ENCODE peak calls at places on chromosomes 12 and 14, in seven cellular contexts. X is pancreas, W is IMR-90, R is ovary, M is Peyer's patch, K is lower leg skin, Z is neural crest cell. O is an unnamed sample.

GRCh38 chr14:22976620-22977433 is 5.5 kb downstream of the AJUBA start:
- DNase-seq in X (no peak), W (peak), R (no peak), M (no peak), K (no peak), Z (no peak), O (no peak)

GRCh38 chr12:11959117-11959823 is 111.5 kb upstream of the BCL2L14 start:
- DNase-seq in X (no peak), W (peak), R (no peak), M (no peak), K (no peak), Z (no peak), O (no peak)

GRCh38 chr12:98464155-98464554 is 51.2 kb upstream of the TMPO start:
- DNase-seq in X (no peak), W (peak), R (no peak), M (no peak), K (no peak), Z (no peak), O (no peak)

GRCh38 chr12:45730116-45730841 is 773 bp downstream of the ARID2 start:
- DNase-seq in X (peak), W (peak), R (peak), M (peak), K (peak), Z (peak), O (peak)

GRCh38 chr12:26239508-26240328 is 44.3 kb downstream of the SSPN start:
- DNase-seq in X (no peak), W (peak), R (peak), M (no peak), K (peak), Z (no peak), O (no peak)

GRCh38 chr14:105211086-105211757 is 30.1 kb upstream of the NUDT14 start:
- DNase-seq in X (peak), W (no peak), R (no peak), M (no peak), K (no peak), Z (no peak), O (no peak)

GRCh38 chr12:110780448-110780847 is 37.8 kb upstream of the PPP1CC start:
- DNase-seq in X (no peak), W (no peak), R (no peak), M (peak), K (no peak), Z (no peak), O (no peak)

GRCh38 chr12:55955800-55956508 is 9.9 kb downstream of the PMEL start:
- DNase-seq in X (no peak), W (peak), R (no peak), M (peak), K (no peak), Z (no peak), O (no peak)

GRCh38 chr14:89445252-89445973 is 28.4 kb upstream of the FOXN3 start:
- DNase-seq in X (no peak), W (peak), R (peak), M (no peak), K (no peak), Z (no peak), O (no peak)

GRCh38 chr12:11798856-11799530 is 149.5 kb downstream of the ETV6 start:
- DNase-seq in X (no peak), W (peak), R (no peak), M (no peak), K (no peak), Z (no peak), O (no peak)

GRCh38 chr14:104709387-104710019 is 14.5 kb upstream of the ADSS1 start:
- DNase-seq in X (no peak), W (no peak), R (no peak), M (no peak), K (no peak), Z (no peak), O (no peak)

GRCh38 chr14:79705126-79705894 is 506.0 kb downstream of the DIO2 start:
- DNase-seq in X (no peak), W (no peak), R (no peak), M (no peak), K (no peak), Z (no peak), O (no peak)

GRCh38 chr14:79712302-79712950 is 498.9 kb downstream of the DIO2 start:
- DNase-seq in X (no peak), W (no peak), R (no peak), M (no peak), K (no peak), Z (no peak), O (no peak)

GRCh38 chr14:79708991-79709390 is 502.3 kb downstream of the DIO2 start:
- DNase-seq in X (no peak), W (peak), R (no peak), M (no peak), K (no peak), Z (no peak), O (no peak)

GRCh38 chr14:79706382-79706781 is 504.9 kb downstream of the DIO2 start:
- DNase-seq in X (no peak), W (no peak), R (no peak), M (no peak), K (no peak), Z (no peak), O (no peak)

DNA sequence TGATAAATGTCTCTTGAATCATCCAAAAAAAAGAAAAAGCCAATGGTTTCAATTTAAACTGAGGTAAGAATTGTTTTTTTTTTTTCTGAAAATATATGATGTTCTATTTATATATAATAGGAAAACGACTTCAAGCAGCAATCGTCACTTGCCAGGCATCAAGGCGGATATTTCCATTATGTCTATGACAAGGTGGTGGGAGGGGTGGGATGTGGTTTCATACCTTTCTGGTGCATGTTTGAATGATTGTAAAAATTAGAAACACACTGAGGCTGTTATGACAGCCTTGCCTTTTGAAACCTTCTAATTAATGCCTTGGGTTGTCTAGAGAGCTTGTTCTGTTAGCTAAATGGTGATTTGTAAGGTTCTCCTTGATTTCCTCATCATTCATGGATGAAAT is 502.9 kb downstream of the DIO2 start:
- DNase-seq in X (no peak), W (no peak), R (no peak), M (no peak), K (no peak), Z (no peak), O (no peak)
- TF ChIP-seq CTCF in X (no peak), W (no peak), R (no peak), M (no peak), K (no peak), Z (no peak), O (no peak)

DNA sequence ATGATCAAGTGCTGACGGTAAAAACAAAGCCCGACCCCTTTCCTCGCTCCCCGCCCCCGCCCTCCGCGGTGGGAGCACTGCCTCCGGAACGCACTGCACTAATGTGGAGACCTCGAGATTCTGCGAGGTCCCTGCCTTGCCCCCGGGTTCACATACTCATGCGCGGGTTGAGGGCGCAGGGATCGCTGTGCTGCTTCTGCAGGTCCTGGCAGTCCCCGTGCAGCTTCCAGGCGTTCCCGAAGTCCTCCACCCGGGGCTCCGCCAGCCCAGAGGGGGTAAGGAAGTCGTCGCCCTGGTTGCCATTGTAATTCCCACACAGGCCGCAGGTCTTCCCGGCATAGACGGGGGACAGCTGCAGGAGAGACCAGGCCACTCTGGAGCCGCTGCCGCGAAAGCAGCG is 66.8 kb downstream of the VWF start:
- DNase-seq in X (no peak), W (no peak), R (no peak), M (no peak), K (no peak), Z (peak), O (no peak)
- TF ChIP-seq CTCF in X (no peak), W (no peak), R (no peak), M (no peak), K (no peak), Z (peak), O (no peak)

DNA sequence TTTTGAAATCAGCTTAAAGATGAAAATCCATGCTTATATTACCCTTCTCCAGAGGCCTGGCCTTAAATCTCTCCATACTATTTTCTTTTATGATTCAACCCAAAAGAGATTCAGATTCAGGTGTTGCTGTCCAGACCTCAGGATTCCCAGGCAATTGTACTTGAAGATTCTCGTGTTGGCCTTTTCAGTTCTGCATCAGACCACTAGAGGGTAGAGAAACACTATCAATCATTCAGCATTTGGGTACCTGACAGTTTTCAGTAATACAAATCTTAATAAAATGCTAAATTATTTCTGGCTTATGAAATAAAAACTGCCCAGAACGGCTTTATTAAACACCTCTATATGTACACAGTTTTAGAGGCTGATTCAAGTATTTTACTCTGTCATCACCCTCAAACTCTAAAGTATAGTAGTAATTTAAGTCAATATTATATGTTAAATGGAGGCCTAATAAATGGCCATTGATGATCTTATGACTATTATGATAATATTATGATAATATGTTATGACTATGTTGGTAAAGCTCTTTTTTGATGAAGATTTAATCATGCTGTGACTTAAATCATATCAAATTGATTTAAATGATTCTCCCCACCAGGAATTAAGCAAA is 301.1 kb downstream of the DUSP6 start:
- DNase-seq in X (no peak), W (peak), R (no peak), M (no peak), K (peak), Z (peak), O (no peak)
- TF ChIP-seq CTCF in X (peak), W (peak), R (peak), M (peak), K (no peak), Z (peak), O (peak)

DNA sequence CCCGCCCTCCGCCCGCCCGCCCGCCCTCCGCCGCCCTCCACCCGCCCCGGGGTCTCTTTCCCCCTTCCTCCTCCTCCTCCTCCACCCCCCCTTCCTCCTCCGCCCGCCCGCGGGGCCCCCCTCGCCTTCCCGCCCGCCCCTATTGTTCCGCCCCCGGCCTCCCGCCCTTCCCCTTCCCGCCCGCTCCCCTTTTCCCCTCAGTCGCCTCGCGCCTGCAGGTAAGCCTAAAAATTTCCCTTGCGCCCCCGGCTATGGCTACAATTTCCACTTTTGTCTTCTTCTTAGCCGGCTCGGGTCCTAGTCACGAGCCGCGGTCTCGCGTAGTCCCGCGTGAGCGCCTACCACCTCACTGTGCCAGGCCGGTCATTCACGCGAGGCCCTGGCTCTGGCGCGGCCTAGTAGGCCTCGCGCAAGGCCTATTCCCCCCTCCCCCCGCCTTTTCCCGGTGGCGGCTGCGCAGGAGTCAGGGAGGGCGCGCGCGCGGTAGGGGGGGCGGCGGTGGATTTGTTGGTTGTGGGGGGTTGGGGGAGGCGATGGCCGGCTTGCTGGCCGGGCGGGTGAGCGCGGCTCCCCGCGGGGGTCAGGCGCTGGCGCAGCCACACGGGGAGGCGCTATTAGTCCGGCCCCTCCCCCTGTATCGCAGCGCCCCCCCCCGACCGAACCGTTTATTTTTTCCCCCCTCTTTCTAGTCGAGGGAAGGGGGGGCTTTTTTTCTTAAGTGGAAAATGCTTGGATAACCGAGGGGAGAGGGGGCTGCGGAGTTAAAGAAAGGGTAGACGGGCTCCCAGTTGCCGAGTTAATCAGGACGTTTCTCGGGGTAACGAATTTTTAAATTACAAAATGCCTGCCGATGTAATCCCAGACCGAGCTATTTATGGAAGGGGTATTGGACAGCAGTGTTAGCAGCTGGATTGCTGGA is 516 bp downstream of the PCBP2 start:
- DNase-seq in X (peak), W (peak), R (peak), M (peak), K (peak), Z (peak), O (peak)
- TF ChIP-seq CTCF in X (no peak), W (peak), R (no peak), M (peak), K (no peak), Z (no peak), O (peak)

DNA sequence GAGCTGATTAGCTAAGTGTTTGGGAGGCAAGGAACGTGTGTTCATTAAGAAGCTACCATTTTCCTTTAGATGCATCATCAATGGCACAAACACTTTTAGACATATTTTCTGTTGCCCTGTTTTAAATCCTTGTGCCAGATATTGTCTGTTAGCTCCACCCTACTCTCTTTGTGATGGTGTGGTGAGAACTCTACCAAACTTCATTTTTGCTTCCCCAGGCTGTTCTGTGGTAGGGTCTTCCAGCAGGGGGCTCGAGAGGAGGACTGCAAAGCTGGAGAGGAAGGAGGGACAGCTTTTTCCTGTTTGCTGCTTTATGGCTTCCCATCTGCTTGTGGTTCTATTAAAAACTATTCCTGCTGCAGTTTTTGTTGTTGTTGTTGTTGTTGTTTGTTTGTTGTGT is 23.8 kb upstream of the STRAP start:
- DNase-seq in X (no peak), W (no peak), R (no peak), M (no peak), K (no peak), Z (no peak), O (no peak)
- TF ChIP-seq CTCF in X (no peak), W (no peak), R (no peak), M (no peak), K (no peak), Z (no peak), O (no peak)

DNA sequence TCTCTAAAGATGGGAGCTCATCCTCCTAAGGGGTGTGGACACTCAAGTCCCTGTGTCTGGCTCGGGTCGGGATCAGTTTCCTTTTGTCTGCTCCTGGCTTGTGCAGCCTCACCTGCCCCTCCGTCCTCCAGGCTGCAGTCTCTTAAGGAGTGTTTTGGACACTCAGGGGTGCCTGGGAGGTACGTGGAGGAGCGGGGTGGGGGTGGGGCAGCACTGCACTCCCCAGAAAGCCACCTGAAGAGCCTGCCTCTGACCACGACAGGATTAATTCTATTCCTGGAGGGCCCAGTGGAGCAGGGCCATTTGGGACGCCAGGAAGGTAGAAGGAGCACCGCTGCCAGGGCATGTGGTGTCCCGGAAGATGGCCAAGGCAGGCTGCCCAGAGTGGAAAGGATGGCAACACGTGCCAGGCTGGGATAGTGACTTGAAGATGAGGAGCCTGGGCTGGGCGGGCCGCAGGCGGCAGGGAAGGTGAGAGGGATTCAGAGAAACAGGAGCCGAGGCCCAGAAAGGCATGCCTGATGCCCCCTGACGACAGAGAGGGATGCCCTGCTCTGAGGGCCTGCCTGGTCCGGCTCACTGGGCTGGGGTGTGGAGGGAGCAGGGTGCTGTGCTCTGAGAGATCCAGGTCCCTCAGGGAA is 14.8 kb upstream of the LRTM2 start:
- DNase-seq in X (peak), W (no peak), R (no peak), M (no peak), K (no peak), Z (no peak), O (no peak)
- TF ChIP-seq CTCF in X (no peak), W (no peak), R (no peak), M (no peak), K (no peak), Z (no peak), O (no peak)

DNA sequence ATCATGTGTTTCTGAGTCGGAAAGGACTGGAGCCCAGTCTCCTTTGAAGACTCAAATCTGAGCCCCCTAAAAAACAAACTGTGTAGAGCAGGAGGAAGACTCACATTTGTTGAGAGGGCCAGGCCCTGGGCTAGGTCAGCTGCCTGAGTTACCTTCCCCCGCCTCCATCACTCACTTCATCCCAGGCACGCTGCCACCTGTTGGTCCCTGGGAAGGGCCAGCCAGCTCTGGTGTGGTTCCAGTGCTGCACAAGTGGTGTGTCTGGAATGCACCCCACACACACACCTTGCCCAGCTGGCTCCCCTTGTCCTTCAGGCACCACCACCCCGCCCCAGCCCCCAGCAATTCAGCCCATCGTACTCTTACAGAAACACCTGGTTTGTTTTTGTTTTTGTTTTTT is 9.0 kb downstream of the MVK start:
- DNase-seq in X (peak), W (no peak), R (no peak), M (no peak), K (no peak), Z (no peak), O (no peak)
- TF ChIP-seq CTCF in X (no peak), W (no peak), R (no peak), M (no peak), K (no peak), Z (no peak), O (no peak)

DNA sequence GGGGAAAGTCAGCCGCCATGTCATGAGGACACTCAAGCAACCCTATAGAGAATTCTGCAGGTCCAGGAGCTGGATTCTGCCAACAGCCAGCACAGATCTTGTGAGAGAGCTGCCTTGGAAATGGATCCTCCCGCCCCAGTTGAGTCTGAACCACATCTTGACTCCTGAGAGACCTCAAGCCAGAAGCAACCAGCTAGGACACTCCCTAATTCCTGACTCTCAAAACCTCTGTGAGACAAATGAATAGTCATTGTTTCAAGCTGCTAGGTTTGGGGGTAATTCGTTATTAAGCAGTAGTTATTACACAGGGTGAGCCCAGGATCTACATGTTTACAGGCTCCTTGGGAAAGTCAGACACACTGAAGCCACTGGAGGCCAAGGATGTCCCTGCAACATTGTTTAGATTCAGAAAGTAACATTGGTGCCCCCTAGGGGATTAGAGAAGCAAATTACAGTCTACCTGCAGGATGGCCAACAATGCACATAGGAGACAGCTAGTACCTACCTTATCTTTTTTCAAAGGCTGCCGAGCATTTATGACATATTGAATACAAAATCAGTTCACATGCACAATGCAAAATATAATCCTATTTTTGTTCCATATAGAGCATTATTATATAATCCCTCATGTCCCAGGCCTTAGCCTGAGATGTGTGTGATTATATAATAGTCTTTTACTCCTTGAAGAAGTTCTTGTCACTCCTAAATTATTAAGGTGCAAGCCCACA is 57.9 kb upstream of the FICD start:
- DNase-seq in X (no peak), W (peak), R (no peak), M (no peak), K (peak), Z (peak), O (no peak)
- TF ChIP-seq CTCF in X (peak), W (peak), R (peak), M (peak), K (no peak), Z (peak), O (peak)

O was measured in osteocyte.